ENCODE peak calls at places on chromosomes 12 and 14, in eight cellular contexts. Y is body of pancreas, N is transverse colon, I is HepG2, R is adrenal gland, Q is IMR-90, A is GM12878, C is suprapubic skin. T is an unnamed sample.

GRCh38 chr14:102255401-102256190 is 49.4 kb downstream of the MOK start:
- DNase-seq in Y (no peak), N (no peak), I (no peak), R (no peak), Q (peak), A (no peak), C (no peak), T (no peak)

GRCh38 chr14:76947838-76948184 is 80.7 kb downstream of the IRF2BPL start:
- DNase-seq in Y (no peak), N (no peak), I (no peak), R (no peak), Q (no peak), A (no peak), C (no peak), T (no peak)

GRCh38 chr12:15801770-15802393 is 12.7 kb upstream of the EPS8 start:
- DNase-seq in Y (no peak), N (peak), I (no peak), R (no peak), Q (peak), A (no peak), C (no peak), T (no peak)

GRCh38 chr12:114996382-114996781 is 312.4 kb upstream of the TBX3 start:
- DNase-seq in Y (no peak), N (no peak), I (no peak), R (no peak), Q (no peak), A (no peak), C (no peak), T (no peak)

GRCh38 chr12:7797698-7798398 is 8.6 kb downstream of the NANOG start:
- DNase-seq in Y (peak), N (no peak), I (no peak), R (peak), Q (peak), A (no peak), C (no peak), T (no peak)

GRCh38 chr14:34050606-34051005 is 99.7 kb upstream of the EGLN3 start:
- DNase-seq in Y (no peak), N (no peak), I (no peak), R (no peak), Q (no peak), A (no peak), C (no peak), T (no peak)

GRCh38 chr12:81284137-81284536 is 206.3 kb downstream of the ACSS3 start:
- DNase-seq in Y (no peak), N (no peak), I (no peak), R (no peak), Q (peak), A (no peak), C (no peak), T (peak)

GRCh38 chr14:71595441-71595840 is 336.8 kb upstream of the RGS6 start:
- DNase-seq in Y (no peak), N (no peak), I (no peak), R (no peak), Q (no peak), A (no peak), C (no peak), T (no peak)

GRCh38 chr14:68962681-68963080 is 16.4 kb downstream of the ACTN1 start:
- DNase-seq in Y (no peak), N (no peak), I (no peak), R (no peak), Q (no peak), A (no peak), C (no peak), T (no peak)

GRCh38 chr12:30026621-30027234 is 243.0 kb upstream of the TMTC1 start:
- DNase-seq in Y (no peak), N (no peak), I (no peak), R (no peak), Q (peak), A (no peak), C (no peak), T (peak)

GRCh38 chr12:79690156-79690605 is 583 bp downstream of the PAWR start:
- DNase-seq in Y (peak), N (no peak), I (peak), R (peak), Q (peak), A (no peak), C (no peak), T (no peak)

GRCh38 chr14:78595797-78596196 is 425.6 kb downstream of the NRXN3 start:
- DNase-seq in Y (no peak), N (no peak), I (no peak), R (no peak), Q (no peak), A (no peak), C (no peak), T (no peak)

GRCh38 chr12:13000935-13001724 is 1.1 kb upstream of the HEBP1 start:
- DNase-seq in Y (peak), N (peak), I (peak), R (peak), Q (peak), A (no peak), C (peak), T (peak)

GRCh38 chr12:95796982-95797289 is 6.4 kb upstream of the NTN4 start:
- DNase-seq in Y (no peak), N (no peak), I (no peak), R (no peak), Q (peak), A (no peak), C (no peak), T (no peak)

GRCh38 chr12:6921996-6922935 is 5.5 kb upstream of the ATN1 start:
- DNase-seq in Y (no peak), N (peak), I (no peak), R (no peak), Q (no peak), A (no peak), C (no peak), T (no peak)

GRCh38 chr14:23132970-23133369 is 13.9 kb upstream of the CEBPE start:
- DNase-seq in Y (no peak), N (no peak), I (no peak), R (no peak), Q (no peak), A (no peak), C (no peak), T (no peak)

GRCh38 chr12:93742086-93742934 is 65.1 kb downstream of the CRADD start:
- DNase-seq in Y (peak), N (peak), I (peak), R (peak), Q (peak), A (no peak), C (no peak), T (peak)
- TF ChIP-seq POLR2A in Y (peak), N (no peak), I (no peak), R (no peak), Q (peak), A (peak), C (peak), T (no peak)

GRCh38 chr12:24948452-24948815 is 467 bp downstream of the BCAT1 start:
- DNase-seq in Y (no peak), N (no peak), I (no peak), R (no peak), Q (peak), A (peak), C (no peak), T (peak)

GRCh38 chr12:24947541-24948451 is 1.1 kb downstream of the BCAT1 start:
- DNase-seq in Y (no peak), N (no peak), I (no peak), R (no peak), Q (no peak), A (no peak), C (no peak), T (no peak)

GRCh38 chr12:24950231-24950834 is 1.4 kb upstream of the BCAT1 start:
- DNase-seq in Y (no peak), N (peak), I (no peak), R (no peak), Q (no peak), A (peak), C (no peak), T (no peak)

GRCh38 chr12:24945822-24946221 is 3.1 kb downstream of the BCAT1 start:
- DNase-seq in Y (no peak), N (no peak), I (no peak), R (no peak), Q (no peak), A (no peak), C (no peak), T (no peak)

GRCh38 chr12:24948816-24949722 is at the start of gene BCAT1:
- DNase-seq in Y (peak), N (peak), I (peak), R (peak), Q (peak), A (no peak), C (peak), T (peak)
- TF ChIP-seq POLR2A in Y (peak), N (no peak), I (peak), R (no peak), Q (peak), A (peak), C (no peak), T (peak)

GRCh38 chr12:111448266-111448830 is 42.6 kb downstream of the SH2B3 start:
- DNase-seq in Y (no peak), N (no peak), I (no peak), R (no peak), Q (no peak), A (no peak), C (peak), T (no peak)

GRCh38 chr12:111450676-111451075 is 45.0 kb downstream of the SH2B3 start:
- DNase-seq in Y (no peak), N (no peak), I (no peak), R (peak), Q (no peak), A (no peak), C (peak), T (no peak)

GRCh38 chr12:111451232-111451631 is 45.5 kb downstream of the SH2B3 start:
- DNase-seq in Y (no peak), N (no peak), I (no peak), R (no peak), Q (no peak), A (no peak), C (no peak), T (no peak)

GRCh38 chr12:111447571-111448265 is 42.0 kb downstream of the SH2B3 start:
- DNase-seq in Y (peak), N (no peak), I (no peak), R (peak), Q (no peak), A (no peak), C (peak), T (no peak)

DNA sequence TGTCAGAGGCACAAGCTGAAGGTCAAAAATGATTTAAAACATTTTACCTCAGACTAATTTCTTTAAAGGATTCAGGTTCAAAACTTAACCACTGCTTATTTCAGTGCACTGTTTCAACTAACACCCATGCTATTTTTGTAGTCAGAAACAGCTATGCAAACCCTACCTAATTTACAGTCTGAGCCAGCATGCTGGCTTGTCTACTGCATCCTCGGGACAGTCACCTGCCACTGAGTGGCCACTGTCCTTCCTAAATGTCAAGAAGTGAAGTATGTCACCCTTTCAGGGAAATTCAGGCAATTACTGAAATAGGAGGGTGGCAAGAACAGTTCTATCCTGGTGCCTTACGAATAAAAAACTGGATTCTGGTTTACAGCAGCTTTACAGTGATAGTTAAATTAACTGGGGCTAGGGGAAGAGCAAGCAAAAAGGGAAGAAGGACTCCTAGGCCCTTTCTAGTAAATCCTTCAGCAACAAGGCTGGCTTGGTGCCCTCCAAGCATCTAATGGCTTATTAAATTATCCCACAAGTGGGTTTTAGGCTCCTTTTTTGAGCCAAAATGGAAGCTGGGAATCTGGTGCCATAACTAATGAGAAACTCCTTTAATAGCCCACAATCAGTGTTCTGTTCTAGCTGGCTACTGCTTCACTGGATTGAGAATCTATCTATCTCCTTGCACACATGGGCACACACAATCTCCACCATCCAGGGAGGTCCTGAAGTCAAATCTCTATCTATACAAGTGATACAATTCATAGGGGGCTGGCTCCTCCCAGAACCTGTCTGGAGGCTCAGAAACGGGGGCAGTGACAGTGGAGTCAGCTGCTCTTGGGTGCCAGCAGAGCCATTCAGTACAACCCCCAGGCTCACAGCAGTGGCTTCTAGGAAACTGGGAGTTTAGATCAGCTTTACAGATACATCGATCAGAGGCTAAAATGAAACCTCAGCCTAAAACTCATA is 43.4 kb downstream of the SH2B3 start:
- DNase-seq in Y (no peak), N (no peak), I (no peak), R (peak), Q (no peak), A (no peak), C (peak), T (no peak)
- TF ChIP-seq POLR2A in Y (no peak), N (no peak), I (no peak), R (no peak), Q (no peak), A (no peak), C (no peak), T (no peak)

DNA sequence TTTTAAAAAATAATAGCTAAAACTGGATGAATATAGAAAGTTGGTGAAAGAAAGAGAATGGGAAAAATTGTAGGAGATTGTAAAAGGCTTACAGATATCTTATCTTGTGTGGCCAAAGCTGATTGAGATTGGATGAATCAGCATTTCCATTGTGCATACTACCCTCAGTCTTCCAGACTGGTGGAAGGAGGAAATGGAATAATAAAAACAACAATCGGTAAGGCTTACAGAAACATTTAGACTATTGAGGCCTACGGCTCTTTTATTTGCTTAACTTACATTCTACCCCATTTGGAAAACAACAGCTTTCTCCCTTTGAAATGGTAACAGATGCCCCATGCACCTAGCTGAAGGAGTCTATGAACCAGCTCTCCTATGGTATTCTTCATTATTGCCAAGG is 129.8 kb downstream of the PTPRB start:
- DNase-seq in Y (no peak), N (no peak), I (no peak), R (no peak), Q (no peak), A (no peak), C (no peak), T (no peak)
- TF ChIP-seq POLR2A in Y (no peak), N (no peak), I (no peak), R (no peak), Q (no peak), A (no peak), C (no peak), T (no peak)

DNA sequence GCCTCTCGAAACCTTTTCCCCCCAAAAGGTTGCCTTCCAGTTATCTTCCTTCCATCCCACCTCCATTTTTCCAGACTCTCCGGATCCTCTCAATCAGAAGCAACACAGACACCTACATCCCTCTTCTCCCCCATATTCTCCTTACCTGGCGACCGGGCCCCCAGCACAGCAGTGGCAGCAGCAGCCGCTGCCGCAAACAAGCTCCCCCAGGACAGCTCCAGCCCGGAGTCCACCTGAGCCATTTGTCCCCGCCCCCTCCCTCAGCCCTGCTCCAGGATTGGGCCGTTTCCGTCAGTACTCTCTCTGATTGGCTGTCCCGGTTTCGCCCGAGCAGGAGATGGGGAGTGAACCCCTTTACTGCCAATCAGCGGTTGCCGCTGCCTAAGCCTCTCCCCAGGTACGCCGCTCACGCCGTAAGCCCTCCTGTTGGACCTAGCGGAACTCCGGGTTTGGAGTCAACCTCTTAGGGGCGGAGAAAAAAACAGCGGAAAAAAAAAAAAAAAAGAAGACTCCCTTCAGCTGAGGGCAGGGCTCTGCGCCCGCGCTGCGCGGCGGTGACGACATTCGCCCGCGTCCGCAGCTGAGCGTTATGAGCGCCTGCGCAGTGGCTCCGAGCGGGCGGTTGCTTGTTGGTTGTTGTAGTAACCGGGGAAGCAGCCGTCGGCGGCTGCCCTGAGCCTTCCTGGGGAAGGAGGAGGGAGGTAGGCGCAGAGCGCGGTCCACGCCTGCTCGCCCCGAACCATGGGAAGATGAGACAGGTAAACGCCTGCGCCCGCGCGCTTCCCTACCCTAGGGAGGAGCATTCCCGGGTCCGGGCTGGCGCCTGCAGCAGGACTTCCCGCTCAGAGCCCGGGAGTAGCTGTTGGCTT is at the start of the genes ERG28 and TTLL5:
- DNase-seq in Y (peak), N (peak), I (peak), R (peak), Q (peak), A (peak), C (peak), T (peak)
- TF ChIP-seq POLR2A in Y (peak), N (peak), I (peak), R (peak), Q (peak), A (peak), C (peak), T (peak)

DNA sequence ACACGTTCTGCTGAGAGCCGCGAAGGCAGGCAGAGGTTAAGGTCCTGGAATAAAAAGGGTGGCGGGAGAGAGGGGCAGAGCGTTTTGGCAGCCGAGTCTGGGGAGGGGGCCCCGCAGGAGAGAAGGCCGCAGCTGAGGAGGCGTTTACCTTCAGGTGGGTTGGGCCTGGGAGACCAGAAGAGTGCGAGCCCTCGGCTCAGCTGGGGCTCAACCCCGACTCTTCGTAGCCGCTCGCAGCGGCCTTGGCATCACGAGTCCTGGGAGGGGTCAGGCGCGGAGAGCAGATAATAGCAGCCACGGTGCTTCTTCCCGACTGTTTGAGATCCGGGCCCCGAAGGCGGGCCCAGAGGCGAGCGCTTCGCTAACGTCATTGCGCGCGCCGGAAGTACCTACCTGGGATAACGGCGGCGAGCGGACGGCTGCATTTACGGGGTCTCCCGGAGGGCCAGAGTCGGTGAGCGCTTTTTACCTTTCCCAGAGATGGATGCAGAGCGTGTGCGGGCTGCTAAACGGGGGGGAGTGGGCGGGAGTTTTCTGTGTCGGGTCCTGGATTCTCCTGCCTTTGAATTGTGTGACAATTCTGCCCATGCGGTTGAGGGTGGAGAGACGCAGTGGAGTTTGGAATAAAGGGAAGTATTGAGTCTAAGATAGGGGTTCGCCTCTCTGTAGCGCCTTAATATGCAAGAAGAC is at the start of the genes PPHLN1 and ZCRB1:
- DNase-seq in Y (peak), N (peak), I (peak), R (peak), Q (peak), A (no peak), C (peak), T (peak)
- TF ChIP-seq POLR2A in Y (peak), N (peak), I (peak), R (peak), Q (peak), A (peak), C (peak), T (peak)

DNA sequence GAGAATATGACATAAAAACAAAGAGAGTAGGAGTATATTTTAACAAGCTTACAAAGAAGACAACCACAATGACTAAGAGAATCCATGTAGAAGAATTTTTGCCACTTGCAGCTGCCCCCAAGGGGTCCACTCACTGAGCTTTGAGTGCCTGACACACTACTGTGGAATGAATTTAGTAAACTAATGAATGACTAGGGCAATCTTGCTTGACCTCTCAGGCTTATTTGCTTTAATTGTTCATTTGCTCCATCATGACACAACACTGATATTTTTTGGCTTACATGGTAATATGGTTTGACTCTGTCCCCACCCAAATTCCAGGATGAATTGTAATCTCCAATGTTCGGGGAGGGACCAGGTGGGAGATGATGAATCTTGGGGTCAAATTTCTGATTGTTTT is 249.1 kb upstream of the FAR2 start:
- DNase-seq in Y (no peak), N (no peak), I (no peak), R (no peak), Q (peak), A (no peak), C (no peak), T (no peak)
- TF ChIP-seq POLR2A in Y (no peak), N (no peak), I (no peak), R (no peak), Q (no peak), A (no peak), C (no peak), T (no peak)

T was measured in H54.